ENCODE peak calls at places on chromosome 13, in ten cellular contexts. C is ascending aorta; R is IMR-90; F is heart right ventricle; U is CD8-positive, alpha-beta T cell; V is A673; G is hepatocyte; T is fibroblast of lung; E is transverse colon; J is left lung. L is an unnamed sample.

GRCh38 chr13:50894504-50894903 is 15.1 kb upstream of the RNASEH2B start:
- DNase-seq in R (no peak), T (no peak), U (no peak), F (no peak), E (no peak), G (no peak), V (no peak), J (no peak), C (no peak), L (no peak)

GRCh38 chr13:24500977-24501376 is 11.6 kb downstream of the PARP4 start:
- DNase-seq in F (no peak), G (no peak), R (peak), J (no peak), U (no peak), T (peak), C (no peak), V (no peak), E (no peak), L (no peak)

GRCh38 chr13:106112191-106112590 is 423.3 kb downstream of the EFNB2 start:
- DNase-seq in F (no peak), R (no peak), G (no peak), T (no peak), V (no peak), U (no peak), E (no peak), J (no peak), C (no peak), L (no peak)

GRCh38 chr13:109135018-109135417 is 505.6 kb downstream of the MYO16 start:
- DNase-seq in U (no peak), F (no peak), V (no peak), J (no peak), E (no peak), R (no peak), C (no peak), T (no peak), G (no peak), L (no peak)

GRCh38 chr13:111281751-111282311 is 38.6 kb upstream of the TEX29 start:
- DNase-seq in T (peak), J (no peak), R (peak), U (no peak), C (no peak), G (no peak), V (no peak), E (no peak), F (peak), L (peak)

GRCh38 chr13:74217816-74218215 is 83.6 kb upstream of the KLF12 start:
- DNase-seq in G (no peak), V (no peak), J (no peak), C (no peak), R (peak), E (no peak), F (no peak), T (peak), U (no peak), L (peak)

GRCh38 chr13:30829145-30829544 is 76.9 kb upstream of the MEDAG start:
- DNase-seq in J (no peak), G (peak), E (no peak), T (peak), R (peak), V (no peak), U (no peak), C (no peak), F (no peak), L (no peak)

GRCh38 chr13:40389081-40389641 is 277.3 kb downstream of the FOXO1 start:
- DNase-seq in E (no peak), T (no peak), G (no peak), C (no peak), U (peak), J (no peak), F (no peak), V (no peak), R (no peak), L (no peak)

GRCh38 chr13:106617561-106617960 is 49.6 kb upstream of the ARGLU1 start:
- DNase-seq in E (no peak), V (peak), R (peak), G (no peak), C (no peak), J (no peak), F (no peak), T (peak), U (no peak), L (no peak)

GRCh38 chr13:50994651-50995050 is 85.1 kb downstream of the RNASEH2B start:
- DNase-seq in F (no peak), J (no peak), V (no peak), T (no peak), E (no peak), R (no peak), C (no peak), G (no peak), U (no peak), L (no peak)

GRCh38 chr13:111058796-111059506 is 56.2 kb upstream of the ARHGEF7 start:
- DNase-seq in U (no peak), T (no peak), G (no peak), F (no peak), J (no peak), E (no peak), R (no peak), V (no peak), C (no peak), L (no peak)

GRCh38 chr13:27962128-27962841 is 6.8 kb downstream of the CDX2 start:
- DNase-seq in J (no peak), U (no peak), T (no peak), E (peak), V (no peak), R (no peak), C (no peak), G (peak), F (no peak), L (no peak)

GRCh38 chr13:107069107-107069776 is 501.3 kb upstream of the ARGLU1 start:
- DNase-seq in C (no peak), E (no peak), R (peak), T (peak), G (peak), V (no peak), F (no peak), U (no peak), J (no peak), L (no peak)

GRCh38 chr13:56837161-56837560 is 303.6 kb upstream of the PRR20A start:
- DNase-seq in T (no peak), V (no peak), R (no peak), F (no peak), C (no peak), U (no peak), G (no peak), E (no peak), J (no peak), L (no peak)

GRCh38 chr13:106594986-106595385 is 27.0 kb upstream of the ARGLU1 start:
- DNase-seq in V (peak), T (no peak), J (no peak), E (no peak), G (no peak), U (no peak), C (no peak), F (no peak), R (no peak), L (no peak)

GRCh38 chr13:37615271-37615670 is 16.7 kb upstream of the POSTN start:
- DNase-seq in E (no peak), V (no peak), R (no peak), F (no peak), T (peak), C (no peak), J (no peak), U (no peak), G (no peak), L (no peak)
- H3K27ac ChIP-seq in E (no peak), V (no peak), R (no peak), F (no peak), T (no peak), C (no peak), J (no peak), U (no peak), G (no peak), L (no peak)

DNA sequence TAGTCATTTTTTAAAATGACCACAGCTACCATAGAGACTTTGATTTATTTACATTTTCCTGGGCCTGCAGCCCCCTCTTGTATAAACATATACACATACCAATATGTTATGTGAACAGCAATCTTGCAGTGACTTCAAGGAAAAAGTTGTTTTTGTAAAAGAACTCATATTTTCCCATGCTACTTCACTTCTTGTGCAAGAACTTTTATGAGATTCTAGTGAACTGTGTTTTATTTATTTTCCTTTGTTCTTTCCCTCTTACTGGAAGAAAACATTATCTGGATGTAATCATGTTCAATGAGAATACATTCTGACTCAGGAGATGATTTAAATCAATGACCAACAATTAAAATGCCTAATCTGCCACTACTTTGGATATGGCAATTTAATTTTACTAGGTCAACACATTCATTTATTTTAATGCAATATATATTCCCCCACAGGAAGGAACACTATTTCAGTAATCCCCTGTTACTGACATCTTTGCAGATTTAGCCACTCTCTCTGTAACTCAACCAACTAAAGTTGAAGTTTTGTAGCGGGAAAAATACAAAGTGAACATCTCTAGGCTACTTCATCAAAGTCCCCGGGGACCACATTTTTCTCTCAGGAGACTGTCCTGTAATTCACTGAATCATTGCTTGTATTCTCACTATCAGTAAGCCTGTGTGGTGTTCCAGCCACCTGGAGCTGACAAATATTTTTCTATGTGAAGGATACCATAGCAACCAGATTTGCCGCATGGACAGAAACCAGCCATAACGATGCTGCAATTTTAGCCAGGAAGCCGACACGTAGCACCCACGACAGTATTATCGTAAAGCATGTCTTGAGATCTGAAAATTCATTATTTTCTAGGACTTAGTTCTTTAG is 90.5 kb downstream of the STARD13 start:
- DNase-seq in G (peak), C (no peak), T (peak), E (no peak), V (peak), J (no peak), F (peak), U (no peak), R (peak), L (peak)
- H3K4me3 ChIP-seq in G (no peak), C (no peak), T (no peak), E (no peak), V (peak), J (no peak), F (no peak), U (no peak), R (no peak), L (peak)

GRCh38 chr13:98781905-98782304 is 29.4 kb upstream of the SLC15A1 start:
- DNase-seq in E (no peak), U (no peak), R (no peak), C (no peak), V (no peak), F (no peak), T (no peak), G (no peak), J (no peak), L (no peak)
- TF ChIP-seq CTCF in E (no peak), U (no peak), R (no peak), C (no peak), V (no peak), F (no peak), T (no peak), G (no peak), J (no peak), L (no peak)

GRCh38 chr13:48626077-48626449 is 27.7 kb upstream of the CYSLTR2 start:
- DNase-seq in E (no peak), V (no peak), C (no peak), R (peak), T (peak), U (no peak), F (peak), G (peak), J (no peak), L (no peak)

GRCh38 chr13:48624016-48624415 is 29.7 kb upstream of the CYSLTR2 start:
- DNase-seq in J (no peak), T (no peak), F (no peak), R (no peak), U (no peak), E (no peak), G (no peak), C (no peak), V (no peak), L (no peak)

GRCh38 chr13:48625396-48626076 is 28.2 kb upstream of the CYSLTR2 start:
- DNase-seq in R (no peak), V (no peak), E (no peak), J (no peak), T (no peak), C (no peak), G (peak), F (no peak), U (no peak), L (no peak)

GRCh38 chr13:48626726-48627451 is 26.8 kb upstream of the CYSLTR2 start:
- DNase-seq in V (no peak), T (peak), U (no peak), E (no peak), R (no peak), F (no peak), C (no peak), J (no peak), G (no peak), L (no peak)

GRCh38 chr13:48624858-48625257 is 28.9 kb upstream of the CYSLTR2 start:
- DNase-seq in G (no peak), F (no peak), R (no peak), U (no peak), V (no peak), E (no peak), C (no peak), J (no peak), T (peak), L (no peak)
- H3K27ac ChIP-seq in G (peak), F (peak), R (no peak), U (no peak), V (no peak), E (no peak), C (no peak), J (no peak), T (no peak), L (no peak)

GRCh38 chr13:43786766-43787517 is at the start of gene ENOX1:
- DNase-seq in T (peak), R (peak), F (peak), V (peak), U (no peak), C (no peak), J (peak), E (peak), G (peak), L (peak)

GRCh38 chr13:43786472-43786765 is 353 bp downstream of the ENOX1 start:
- DNase-seq in G (no peak), E (no peak), R (no peak), J (no peak), T (no peak), V (no peak), C (no peak), U (no peak), F (no peak), L (no peak)

GRCh38 chr13:43787518-43787891 is 733 bp upstream of the ENOX1 start:
- DNase-seq in R (no peak), V (no peak), C (no peak), U (no peak), E (no peak), J (no peak), F (no peak), T (no peak), G (no peak), L (no peak)

GRCh38 chr13:43785681-43786471 is 896 bp downstream of the ENOX1 start:
- DNase-seq in R (peak), C (no peak), E (peak), J (peak), T (peak), F (peak), V (peak), G (peak), U (no peak), L (peak)

DNA sequence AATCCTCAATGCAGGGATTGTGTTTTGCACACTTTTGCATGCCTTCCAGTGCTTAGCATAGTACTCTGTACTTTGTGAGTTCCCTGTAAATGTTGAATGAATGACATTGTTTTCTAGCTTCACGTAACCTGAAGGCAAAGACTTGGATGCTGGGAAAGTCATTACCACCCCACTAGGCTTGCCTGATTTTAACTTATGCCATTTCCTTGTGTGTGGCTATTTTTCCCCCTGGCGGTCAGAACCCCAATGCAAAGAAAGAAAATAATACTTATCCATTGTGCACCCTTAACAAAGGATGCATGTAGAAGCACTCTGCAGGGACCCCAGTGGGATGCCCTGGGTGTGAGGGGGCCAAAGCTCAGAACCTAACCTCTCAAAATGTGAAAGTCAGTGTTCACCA is 1.2 kb upstream of the ENOX1 start:
- DNase-seq in F (no peak), T (peak), U (no peak), R (peak), J (no peak), V (peak), C (no peak), E (no peak), G (no peak), L (no peak)
- H3K4me3 ChIP-seq in F (no peak), T (no peak), U (no peak), R (no peak), J (no peak), V (peak), C (peak), E (no peak), G (no peak), L (no peak)

GRCh38 chr13:112765734-112766133 is 75.9 kb downstream of the ATP11A start:
- DNase-seq in R (no peak), J (no peak), T (no peak), G (no peak), C (no peak), F (no peak), V (no peak), U (no peak), E (no peak), L (no peak)
- TF ChIP-seq CTCF in R (no peak), J (no peak), T (no peak), G (no peak), C (no peak), F (no peak), V (no peak), U (no peak), E (no peak), L (no peak)

DNA sequence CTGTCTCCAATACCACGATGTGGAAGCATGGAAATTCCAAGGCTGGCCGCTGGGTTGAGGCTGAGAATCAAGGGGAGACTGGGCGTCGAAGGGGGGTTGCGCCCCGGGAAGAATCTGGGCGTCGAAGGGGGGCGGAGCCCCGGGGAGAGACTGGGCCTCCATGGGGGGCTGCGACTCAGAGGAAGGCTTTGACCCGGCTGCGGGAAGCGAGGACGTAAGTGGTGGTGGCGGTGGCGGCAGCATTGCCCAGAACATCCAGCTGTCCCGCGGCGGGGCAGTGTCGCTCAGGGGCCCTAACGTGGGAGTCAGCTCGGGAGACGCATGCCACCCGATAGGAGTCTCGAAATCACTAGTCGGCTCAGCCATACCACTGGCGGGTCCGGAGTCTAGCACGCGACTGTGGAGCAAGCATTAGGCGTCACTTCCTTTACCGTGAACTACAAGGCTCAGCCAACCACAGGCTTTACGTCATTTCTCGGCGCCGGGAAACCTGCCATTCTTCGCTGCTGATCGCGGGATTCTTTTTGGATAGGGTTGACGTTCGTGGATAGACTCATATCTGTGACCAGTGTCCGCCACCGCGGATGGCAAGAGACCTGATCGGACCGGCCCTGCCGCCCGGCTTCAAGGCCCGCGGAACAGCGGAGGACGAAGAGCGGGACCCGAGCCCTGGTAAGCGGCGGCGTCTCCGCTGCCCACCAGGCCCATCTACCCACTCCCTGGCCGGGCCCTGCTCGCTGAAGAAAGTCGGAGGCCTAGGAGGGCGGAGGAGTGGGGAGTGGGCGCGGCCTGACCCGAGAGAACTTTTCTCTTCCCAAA is at the start of the genes GPALPP1 and NUFIP1:
- DNase-seq in C (peak), U (peak), G (peak), V (peak), R (peak), F (peak), T (peak), E (peak), J (peak), L (peak)
- H3K27ac ChIP-seq in C (peak), U (peak), G (peak), V (peak), R (peak), F (peak), T (peak), E (peak), J (peak), L (peak)